ENCODE peak calls at places on chromosomes 1 and 21, in eight cellular contexts. Y is neural crest cell; R is cardiac muscle cell; L is heart right ventricle; T is CD4-positive, alpha-beta T cell; O is HFFc6; D is activated CD8-positive, alpha-beta T cell treated with anti-CD3 and anti-CD28 coated beads for 36 hours; B is psoas muscle. C is an unnamed sample.
A peak's percentile ranks its signal among the peaks of the same experiment; 100 is the strongest.

GRCh38 chr21:36640260-36641244 is 58.4 kb upstream of the SIM2 start:
- DNase-seq in B (no peak), O (no peak), Y (no peak), T (no peak), L (no peak), D (no peak), R (no peak), C (peak; percentile 35)

GRCh38 chr1:22831729-22832413 is 121.2 kb downstream of the EPHB2 start:
- DNase-seq in T (no peak), B (peak; percentile 32), Y (no peak), L (no peak), D (peak; percentile 26), R (no peak), O (peak; percentile 97), C (no peak)

GRCh38 chr1:66168919-66169725 is 364.8 kb upstream of the SGIP1 start:
- DNase-seq in O (no peak), Y (no peak), R (peak; percentile 18), D (no peak), T (no peak), L (no peak), B (no peak), C (no peak)

GRCh38 chr1:44293761-44294315 is 61.2 kb downstream of the ERI3 start:
- DNase-seq in D (no peak), R (no peak), T (no peak), O (no peak), L (peak; percentile 72), Y (no peak), B (peak; percentile 34), C (no peak)

GRCh38 chr1:104830534-104830933 is 1080.8 kb downstream of the AMY1C start:
- DNase-seq in O (no peak), B (no peak), Y (no peak), D (no peak), R (no peak), L (no peak), T (no peak), C (no peak)

GRCh38 chr1:158017800-158018595 is 24.6 kb downstream of the KIRREL1 start:
- DNase-seq in L (no peak), R (no peak), B (no peak), T (no peak), D (no peak), O (no peak), Y (no peak), C (no peak)

GRCh38 chr1:21200767-21201166 is 24.1 kb upstream of the EIF4G3 start:
- DNase-seq in D (no peak), O (peak; percentile 62), B (no peak), T (no peak), Y (no peak), L (no peak), R (no peak), C (no peak)

GRCh38 chr1:239067058-239067457 is 319.3 kb upstream of the CHRM3 start:
- DNase-seq in R (no peak), T (no peak), Y (no peak), L (no peak), B (no peak), D (no peak), O (no peak), C (no peak)

GRCh38 chr21:41407541-41408460 is 18.2 kb upstream of the MX1 start:
- DNase-seq in L (no peak), B (no peak), R (no peak), D (no peak), O (no peak), Y (no peak), T (no peak), C (peak; percentile 9)

GRCh38 chr1:111971396-111971795 is 18.1 kb downstream of the KCND3 start:
- DNase-seq in Y (no peak), R (no peak), L (no peak), T (no peak), O (no peak), D (no peak), B (no peak), C (no peak)

GRCh38 chr1:192512426-192513125 is 63.0 kb upstream of the RGS1 start:
- DNase-seq in D (no peak), R (no peak), O (no peak), B (no peak), Y (no peak), L (no peak), T (no peak), C (no peak)

DNA sequence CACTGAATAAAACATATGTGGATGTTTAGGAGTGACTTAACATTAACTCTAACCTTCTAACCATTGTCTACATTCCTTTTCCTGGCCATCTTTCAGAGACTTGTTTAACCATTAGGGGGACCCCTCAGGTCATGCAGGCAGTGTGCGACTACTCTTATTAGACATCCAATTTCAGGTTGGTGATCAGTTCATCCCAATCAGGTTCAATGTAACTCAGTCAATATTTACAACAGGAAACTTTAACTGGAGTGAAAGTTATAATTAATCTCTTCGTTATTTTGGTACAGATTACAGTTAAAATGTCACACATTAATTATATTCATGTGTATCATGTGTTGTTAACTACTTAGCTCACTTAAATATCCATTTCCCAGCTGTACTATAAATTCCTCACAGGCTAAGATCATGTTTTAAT is 68.8 kb upstream of the RGS1 start:
- DNase-seq in L (no peak), T (no peak), R (peak; percentile 47), Y (no peak), O (peak; percentile 25), D (peak; percentile 39), B (no peak), C (no peak)
- TF ChIP-seq CTCF in L (peak; percentile 46), T (no peak), R (peak; percentile 54), Y (peak; percentile 34), O (peak; percentile 71), D (peak; percentile 28), B (no peak), C (peak; percentile 61)

GRCh38 chr1:150877220-150877516 is 769 bp upstream of the ARNT start:
- DNase-seq in L (no peak), D (no peak), B (no peak), O (no peak), Y (no peak), T (no peak), R (no peak), C (no peak)
- TF ChIP-seq CTCF in L (no peak), D (no peak), B (no peak), O (no peak), Y (no peak), T (no peak), R (no peak), C (no peak)

DNA sequence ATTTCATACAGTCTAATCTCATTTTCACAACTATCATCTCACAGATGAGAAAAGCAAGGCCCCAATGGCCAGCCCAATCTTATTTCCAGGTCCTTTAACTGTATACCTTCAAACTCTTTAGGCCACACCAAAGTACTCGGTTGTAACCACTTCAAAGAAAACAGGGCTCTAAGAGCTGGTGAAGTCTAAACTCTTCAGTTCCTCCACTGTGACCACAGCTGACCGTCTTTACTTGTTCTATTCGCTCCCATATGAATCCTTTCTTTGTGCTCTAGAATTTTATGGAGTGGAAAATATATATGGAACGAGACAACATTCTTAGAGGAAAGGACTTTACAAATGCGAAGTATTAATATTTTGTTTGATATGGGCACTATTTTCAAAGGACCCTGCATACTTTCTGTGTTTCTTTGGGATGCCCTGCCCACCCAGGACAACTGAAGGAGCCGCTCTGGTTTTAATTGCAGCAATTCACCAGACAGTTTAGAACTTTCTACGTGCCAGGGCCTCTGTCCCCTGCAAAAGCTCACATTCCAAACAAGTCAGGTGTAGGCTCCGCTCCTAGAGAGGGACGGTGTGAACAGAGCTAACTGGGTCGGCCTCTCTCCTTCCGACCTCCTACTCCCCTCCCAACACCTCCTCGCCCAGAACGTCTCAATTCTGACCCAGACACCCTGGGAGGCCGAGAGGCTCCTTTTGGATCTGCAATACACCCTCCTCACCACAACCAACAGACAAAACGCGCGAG is 15.7 kb downstream of the IER5 start:
- DNase-seq in O (no peak), L (no peak), T (no peak), Y (no peak), B (no peak), D (no peak), R (no peak), C (no peak)
- TF ChIP-seq CTCF in O (no peak), L (no peak), T (no peak), Y (no peak), B (peak; percentile 26), D (no peak), R (no peak), C (no peak)

GRCh38 chr1:68162761-68163160 is 69.6 kb downstream of the WLS start:
- DNase-seq in L (no peak), D (no peak), Y (no peak), B (no peak), R (no peak), O (no peak), T (no peak), C (peak; percentile 59)
- TF ChIP-seq CTCF in L (peak; percentile 27), D (peak; percentile 23), Y (no peak), B (no peak), R (peak; percentile 8), O (peak; percentile 44), T (no peak), C (peak; percentile 64)

GRCh38 chr1:226798427-226799411 is 59.6 kb upstream of the ITPKB start:
- DNase-seq in B (no peak), Y (no peak), O (no peak), D (peak; percentile 88), R (no peak), L (no peak), T (peak; percentile 52), C (no peak)
- TF ChIP-seq CTCF in B (no peak), Y (no peak), O (no peak), D (no peak), R (no peak), L (no peak), T (no peak), C (no peak)

GRCh38 chr1:221356693-221357092 is 385.2 kb downstream of the DUSP10 start:
- DNase-seq in L (no peak), D (no peak), B (no peak), Y (no peak), T (no peak), O (no peak), R (no peak), C (no peak)
- TF ChIP-seq CTCF in L (no peak), D (no peak), B (no peak), Y (peak; percentile 27), T (no peak), O (peak; percentile 40), R (no peak), C (peak; percentile 66)

GRCh38 chr21:16454371-16454770 is 724.6 kb downstream of the USP25 start:
- DNase-seq in Y (no peak), L (no peak), B (no peak), R (no peak), O (peak; percentile 24), D (no peak), T (no peak), C (no peak)
- TF ChIP-seq CTCF in Y (peak; percentile 53), L (peak; percentile 63), B (peak; percentile 37), R (peak; percentile 51), O (peak; percentile 74), D (no peak), T (no peak), C (peak; percentile 49)

GRCh38 chr1:6396998-6397397 is 3.4 kb upstream of the ACOT7 start:
- DNase-seq in B (no peak), Y (no peak), T (no peak), R (no peak), O (no peak), L (no peak), D (peak; percentile 38), C (no peak)
- TF ChIP-seq CTCF in B (no peak), Y (no peak), T (no peak), R (peak; percentile 14), O (peak; percentile 26), L (no peak), D (peak; percentile 24), C (peak; percentile 12)